ENCODE peak calls at places on chromosome 18, in four cellular contexts. F, X, C and N are unnamed samples.

GRCh38 chr18:30135938-30136337 is 906.6 kb downstream of the DSC3 start:
- DNase-seq in F (no peak), X (no peak), C (no peak), N (no peak)

GRCh38 chr18:22422909-22423548 is 5.3 kb upstream of the CTAGE1 start:
- DNase-seq in F (no peak), X (no peak), C (peak; percentile 76), N (peak; percentile 42)

GRCh38 chr18:59220164-59220783 is 316 bp downstream of the GRP start:
- DNase-seq in F (no peak), X (no peak), C (no peak), N (no peak)

GRCh38 chr18:55250729-55251128 is 291.5 kb upstream of the CCDC68 start:
- DNase-seq in F (no peak), X (no peak), C (peak; percentile 89), N (no peak)

GRCh38 chr18:70074091-70074490 is 126.4 kb upstream of the CD226 start:
- DNase-seq in F (no peak), X (no peak), C (peak; percentile 22), N (peak; percentile 16)

GRCh38 chr18:4203525-4203924 is 251.6 kb downstream of the DLGAP1 start:
- DNase-seq in F (no peak), X (no peak), C (no peak), N (no peak)

GRCh38 chr18:24633121-24633520 is 172.7 kb downstream of the HRH4 start:
- DNase-seq in F (no peak), X (no peak), C (peak; percentile 4), N (no peak)

GRCh38 chr18:66616523-66616983 is 12.7 kb upstream of the CDH19 start:
- DNase-seq in F (peak; percentile 59), X (peak; percentile 23), C (peak; percentile 7), N (no peak)

GRCh38 chr18:70165936-70166335 is 39.6 kb downstream of the RTTN start:
- DNase-seq in F (no peak), X (no peak), C (no peak), N (no peak)

GRCh38 chr18:2589345-2590060 is 18.1 kb downstream of the NDC80 start:
- DNase-seq in F (no peak), X (no peak), C (peak; percentile 22), N (no peak)

GRCh38 chr18:9734189-9734588 is 26.1 kb downstream of the RAB31 start:
- DNase-seq in F (no peak), X (peak; percentile 33), C (no peak), N (no peak)

GRCh38 chr18:63325086-63325686 is 5.6 kb upstream of the BCL2 start:
- DNase-seq in F (no peak), X (no peak), C (no peak), N (no peak)

GRCh38 chr18:51051105-51051712 is 21.2 kb downstream of the SMAD4 start:
- DNase-seq in F (peak; percentile 72), X (peak; percentile 38), C (peak; percentile 41), N (no peak)

GRCh38 chr18:3616142-3616541 is 166.2 kb downstream of the TGIF1 start:
- DNase-seq in F (no peak), X (no peak), C (no peak), N (no peak)

GRCh38 chr18:48932822-48933510 is 17.8 kb downstream of the SMAD7 start:
- DNase-seq in F (no peak), X (no peak), C (peak; percentile 82), N (no peak)

GRCh38 chr18:58965930-58966662 is 101.4 kb downstream of the ZNF532 start:
- DNase-seq in F (peak; percentile 56), X (no peak), C (no peak), N (no peak)

GRCh38 chr18:35619468-35619867 is 37.9 kb downstream of the GALNT1 start:
- DNase-seq in F (no peak), X (no peak), C (peak; percentile 45), N (no peak)

GRCh38 chr18:23779696-23780303 is 90.5 kb downstream of the LAMA3 start:
- DNase-seq in F (no peak), X (peak; percentile 56), C (peak; percentile 60), N (no peak)

GRCh38 chr18:69402219-69402989 is 1.7 kb downstream of the DOK6 start:
- DNase-seq in F (no peak), X (no peak), C (peak; percentile 1), N (no peak)

GRCh38 chr18:37218022-37218590 is 347.5 kb downstream of the CELF4 start:
- DNase-seq in F (no peak), X (no peak), C (no peak), N (no peak)

GRCh38 chr18:23352042-23352441 is 101.0 kb upstream of the RIOK3 start:
- DNase-seq in F (no peak), X (no peak), C (no peak), N (no peak)

GRCh38 chr18:51405683-51406477 is 208.4 kb upstream of the MEX3C start:
- DNase-seq in F (no peak), X (no peak), C (no peak), N (no peak)

GRCh38 chr18:12373032-12373770 is 3.8 kb downstream of the AFG3L2 start:
- DNase-seq in F (no peak), X (no peak), C (peak; percentile 64), N (no peak)

GRCh38 chr18:5732318-5732717 is 163.0 kb downstream of the TMEM200C start:
- DNase-seq in F (no peak), X (no peak), C (no peak), N (no peak)

GRCh38 chr18:64692826-64693225 is 543.9 kb upstream of the LINC00305 start:
- DNase-seq in F (no peak), X (no peak), C (no peak), N (no peak)

GRCh38 chr18:6851480-6851879 is 122.0 kb downstream of the ARHGAP28 start:
- DNase-seq in F (no peak), X (no peak), C (no peak), N (no peak)
- H3K27ac ChIP-seq in F (no peak overlapping the region), X (no peak overlapping the region), C (no peak overlapping the region), N (no peak overlapping the region)

GRCh38 chr18:77112161-77112801 is 20.3 kb downstream of the MBP start:
- DNase-seq in F (no peak), X (no peak), C (no peak), N (no peak)

GRCh38 chr18:77108821-77109692 is 23.5 kb downstream of the MBP start:
- DNase-seq in F (no peak), X (no peak), C (no peak), N (no peak)

GRCh38 chr18:77111449-77112160 is 21.0 kb downstream of the MBP start:
- DNase-seq in F (no peak), X (no peak), C (no peak), N (no peak)

GRCh38 chr18:77110936-77111335 is 21.6 kb downstream of the MBP start:
- DNase-seq in F (no peak), X (no peak), C (no peak), N (no peak)

DNA sequence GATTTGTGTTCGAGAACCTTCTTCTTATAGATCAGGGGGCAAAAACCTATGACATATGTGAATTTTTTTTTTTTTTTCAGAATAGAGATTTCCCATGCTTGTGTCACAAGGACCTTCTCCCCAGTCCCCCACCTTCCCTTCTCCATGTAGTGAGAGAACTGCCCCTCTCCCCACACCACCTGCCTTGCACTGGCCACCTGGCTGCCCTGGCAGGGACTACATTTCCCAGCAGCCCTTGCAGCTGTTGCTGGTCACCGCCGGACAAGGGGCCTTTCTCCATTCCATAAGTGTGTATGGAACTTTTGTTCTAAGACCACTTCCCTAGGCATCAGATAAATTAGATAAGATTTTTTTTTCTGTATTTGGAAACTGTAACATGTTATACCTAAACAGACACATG is 22.2 kb downstream of the MBP start:
- DNase-seq in F (no peak), X (no peak), C (no peak), N (no peak)
- TF ChIP-seq CTCF in F (no peak), X (no peak), C (no peak), N (no peak)

DNA sequence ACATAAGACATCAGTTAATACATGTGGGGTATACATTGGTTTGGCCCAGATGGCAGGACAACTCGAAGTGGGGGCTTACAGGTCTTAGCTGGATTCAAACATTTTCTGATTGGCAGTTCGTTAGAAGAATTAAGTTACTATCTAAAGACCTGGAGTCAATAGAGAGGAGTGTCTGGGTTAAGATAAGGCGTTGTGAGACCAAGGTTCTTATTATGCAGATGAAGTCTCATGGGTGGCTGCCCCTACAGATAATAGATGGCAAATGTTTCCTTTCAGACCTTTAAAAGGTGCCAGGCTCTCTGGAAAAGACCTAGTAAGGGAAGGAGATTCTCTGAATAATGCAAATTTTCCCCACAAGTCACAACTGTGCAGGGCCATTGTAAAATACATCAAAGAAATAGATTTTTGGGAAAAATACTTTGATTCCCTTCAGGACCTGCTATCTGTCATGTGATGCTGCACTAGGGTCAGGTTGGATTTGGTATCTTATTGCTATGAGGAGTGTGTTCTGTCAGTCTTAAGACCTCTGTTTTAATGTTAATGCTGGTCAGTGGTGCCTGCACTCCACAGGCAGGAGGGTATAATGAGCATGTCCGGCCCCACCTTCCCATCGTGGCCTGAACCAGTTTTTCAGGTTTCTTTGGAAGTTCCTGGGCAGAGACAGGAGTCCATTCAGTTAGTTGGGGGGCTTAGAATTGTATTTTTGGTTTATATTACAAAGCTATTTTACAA is 14.3 kb upstream of the MC5R start:
- DNase-seq in F (no peak), X (no peak), C (no peak), N (no peak)
- H3K27ac ChIP-seq in F (no peak overlapping the region), X (no peak overlapping the region), C (no peak overlapping the region), N (no peak overlapping the region)

GRCh38 chr18:71784777-71785176 is 759.4 kb downstream of the CBLN2 start:
- DNase-seq in F (peak; percentile 40), X (peak; percentile 2), C (no peak), N (no peak)
- TF ChIP-seq CTCF in F (peak; percentile 65), X (no peak), C (peak; percentile 46), N (peak; percentile 31)

DNA sequence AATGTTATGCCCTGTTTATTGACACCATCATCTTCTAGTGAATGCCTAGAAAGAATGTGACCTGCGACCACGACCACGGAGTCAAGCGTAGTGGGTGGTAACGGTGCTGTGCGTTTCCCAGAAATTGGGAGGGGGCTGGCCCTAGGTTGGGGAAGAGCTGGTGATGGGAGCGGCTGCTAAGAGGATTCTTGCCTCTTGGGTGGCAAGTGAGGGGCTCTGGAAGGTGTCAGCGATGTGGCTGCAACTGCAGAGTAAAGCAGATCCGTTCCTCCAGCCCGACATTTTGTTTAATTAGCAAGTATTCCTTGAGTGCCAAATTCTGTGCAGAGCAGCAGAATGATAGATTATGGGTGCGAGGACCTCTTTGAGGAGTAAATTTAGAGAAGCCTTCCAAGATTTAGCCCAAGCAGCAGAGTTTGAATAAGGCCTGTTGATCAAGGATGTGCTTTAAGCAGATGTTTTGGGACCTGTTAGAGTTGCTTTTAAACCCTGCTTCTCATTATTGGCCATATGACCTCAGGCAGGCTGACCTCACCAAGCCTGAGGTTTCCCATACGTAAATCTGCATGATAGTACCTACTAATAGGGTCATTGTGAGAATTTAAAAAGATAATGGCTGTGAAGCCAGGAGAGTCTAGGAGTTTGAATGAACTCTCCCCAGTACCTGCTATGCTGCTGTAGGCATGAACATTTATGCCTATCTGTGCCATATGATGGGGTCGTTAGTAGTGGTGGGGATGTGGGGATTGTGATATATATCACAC is 287.7 kb downstream of the PTGR3 start:
- DNase-seq in F (no peak), X (no peak), C (no peak), N (no peak)
- H3K27ac ChIP-seq in F (no peak overlapping the region), X (no peak overlapping the region), C (no peak overlapping the region), N (no peak overlapping the region)

DNA sequence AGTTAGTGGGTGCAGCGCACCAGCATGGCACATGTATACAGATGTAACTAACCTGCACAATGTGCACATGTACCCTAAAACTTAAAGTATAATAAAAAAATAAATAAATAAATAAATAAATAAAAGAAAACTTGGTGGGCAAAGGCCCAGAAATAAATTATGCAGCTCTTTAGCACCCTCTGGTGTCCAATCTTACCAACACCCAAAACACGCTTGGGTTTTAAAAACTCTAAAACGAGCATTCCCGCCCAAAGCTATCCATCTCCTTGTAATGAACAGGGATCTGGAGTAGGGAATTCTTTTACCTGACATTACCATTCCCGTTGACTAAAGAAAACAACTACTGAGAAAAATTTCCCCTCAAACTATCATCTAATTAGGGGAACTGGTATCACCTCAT is 2005.9 kb upstream of the CELF4 start:
- DNase-seq in F (peak; percentile 34), X (peak; percentile 9), C (peak; percentile 3), N (no peak)
- TF ChIP-seq CTCF in F (peak; percentile 46), X (peak; percentile 24), C (peak; percentile 36), N (peak; percentile 52)